ENCODE peak calls at places on chromosomes 2 and 18, in five cellular contexts. One of them, this sample, is unnamed.
A peak's percentile ranks its signal among the peaks of the same experiment; 100 is the strongest.

GRCh38 chr2:151886235-151886634 is 58.0 kb upstream of the ARL5A start:
- DNase-seq in transverse colon: no peak
- DNase-seq in PC-9: peak; percentile 88
- DNase-seq in heart left ventricle: no peak
- DNase-seq in left lung: no peak
- DNase-seq in this sample: no peak

GRCh38 chr18:8750954-8751415 is 45.6 kb downstream of the MTCL1 start:
- DNase-seq in transverse colon: peak; percentile 35
- DNase-seq in PC-9: no peak
- DNase-seq in heart left ventricle: no peak
- DNase-seq in left lung: no peak
- DNase-seq in this sample: no peak

GRCh38 chr2:85135066-85135914 is 2.1 kb downstream of the TCF7L1 start:
- DNase-seq in transverse colon: no peak
- DNase-seq in PC-9: no peak
- DNase-seq in heart left ventricle: no peak
- DNase-seq in left lung: no peak
- DNase-seq in this sample: no peak

GRCh38 chr2:31217465-31218200 is at the start of gene CAPN14:
- DNase-seq in transverse colon: no peak
- DNase-seq in PC-9: no peak
- DNase-seq in heart left ventricle: no peak
- DNase-seq in left lung: no peak
- DNase-seq in this sample: no peak

GRCh38 chr2:10022886-10023662 is 20.3 kb upstream of the KLF11 start:
- DNase-seq in transverse colon: no peak
- DNase-seq in PC-9: no peak
- DNase-seq in heart left ventricle: peak; percentile 23
- DNase-seq in left lung: no peak
- DNase-seq in this sample: no peak

GRCh38 chr2:137888845-137889244 is 75.4 kb upstream of the HNMT start:
- DNase-seq in transverse colon: peak; percentile 29
- DNase-seq in PC-9: peak; percentile 35
- DNase-seq in heart left ventricle: no peak
- DNase-seq in left lung: peak; percentile 39
- DNase-seq in this sample: no peak

GRCh38 chr2:106277426-106277825 is 83.3 kb upstream of the UXS1 start:
- DNase-seq in transverse colon: no peak
- DNase-seq in PC-9: no peak
- DNase-seq in heart left ventricle: no peak
- DNase-seq in left lung: no peak
- DNase-seq in this sample: no peak

GRCh38 chr2:172087780-172088244 is 2.5 kb downstream of the DLX1 start:
- DNase-seq in transverse colon: no peak
- DNase-seq in PC-9: no peak
- DNase-seq in heart left ventricle: no peak
- DNase-seq in left lung: no peak
- DNase-seq in this sample: no peak

GRCh38 chr2:63582873-63583272 is 5.4 kb downstream of the WDPCP start:
- DNase-seq in transverse colon: no peak
- DNase-seq in PC-9: no peak
- DNase-seq in heart left ventricle: no peak
- DNase-seq in left lung: no peak
- DNase-seq in this sample: no peak

GRCh38 chr18:11852048-11852341 is 782 bp downstream of the CHMP1B start:
- DNase-seq in transverse colon: no peak
- DNase-seq in PC-9: no peak
- DNase-seq in heart left ventricle: no peak
- DNase-seq in left lung: peak; percentile 55
- DNase-seq in this sample: no peak

GRCh38 chr18:31619291-31619690 is 27.6 kb downstream of the TTR start:
- DNase-seq in transverse colon: no peak
- DNase-seq in PC-9: no peak
- DNase-seq in heart left ventricle: no peak
- DNase-seq in left lung: no peak
- DNase-seq in this sample: no peak

GRCh38 chr2:54898451-54899226 is 151.6 kb downstream of the RTN4 start:
- DNase-seq in transverse colon: no peak
- DNase-seq in PC-9: no peak
- DNase-seq in heart left ventricle: no peak
- DNase-seq in left lung: no peak
- DNase-seq in this sample: no peak

GRCh38 chr2:115190459-115190858 is 748.0 kb downstream of the DPP10 start:
- DNase-seq in transverse colon: no peak
- DNase-seq in PC-9: no peak
- DNase-seq in heart left ventricle: no peak
- DNase-seq in left lung: no peak
- DNase-seq in this sample: no peak

GRCh38 chr2:43228341-43228751 is 1.9 kb upstream of the ZFP36L2 start:
- DNase-seq in transverse colon: no peak
- DNase-seq in PC-9: no peak
- DNase-seq in heart left ventricle: no peak
- DNase-seq in left lung: no peak
- DNase-seq in this sample: no peak

GRCh38 chr2:74567862-74568261 is 13.3 kb downstream of the DOK1 start:
- DNase-seq in transverse colon: no peak
- DNase-seq in PC-9: peak; percentile 82
- DNase-seq in heart left ventricle: no peak
- DNase-seq in left lung: no peak
- DNase-seq in this sample: no peak

GRCh38 chr18:33839452-33840225 is 261.6 kb downstream of the ASXL3 start:
- DNase-seq in transverse colon: peak; percentile 44
- DNase-seq in PC-9: no peak
- DNase-seq in heart left ventricle: no peak
- DNase-seq in left lung: no peak
- DNase-seq in this sample: no peak

GRCh38 chr2:7358865-7359264 is 441.7 kb downstream of the RNF144A start:
- DNase-seq in transverse colon: no peak
- DNase-seq in PC-9: no peak
- DNase-seq in heart left ventricle: no peak
- DNase-seq in left lung: no peak
- DNase-seq in this sample: no peak

GRCh38 chr2:119494163-119494790 is 30.0 kb downstream of the SCTR start:
- DNase-seq in transverse colon: no peak
- DNase-seq in PC-9: no peak
- DNase-seq in heart left ventricle: no peak
- DNase-seq in left lung: no peak
- DNase-seq in this sample: no peak

GRCh38 chr18:49910986-49911385 is 97.7 kb upstream of the ACAA2 start:
- DNase-seq in transverse colon: no peak
- DNase-seq in PC-9: no peak
- DNase-seq in heart left ventricle: no peak
- DNase-seq in left lung: no peak
- DNase-seq in this sample: no peak

GRCh38 chr2:197229509-197230458 is 80.8 kb downstream of the ANKRD44 start:
- DNase-seq in transverse colon: no peak
- DNase-seq in PC-9: no peak
- DNase-seq in heart left ventricle: no peak
- DNase-seq in left lung: no peak
- DNase-seq in this sample: no peak

GRCh38 chr2:26246818-26247217 is 2.1 kb downstream of the HADHB start:
- DNase-seq in transverse colon: no peak
- DNase-seq in PC-9: no peak
- DNase-seq in heart left ventricle: peak; percentile 70
- DNase-seq in left lung: no peak
- DNase-seq in this sample: no peak

GRCh38 chr2:113827426-113827825 is 62.5 kb upstream of the ACTR3 start:
- DNase-seq in transverse colon: no peak
- DNase-seq in PC-9: no peak
- DNase-seq in heart left ventricle: no peak
- DNase-seq in left lung: no peak
- DNase-seq in this sample: no peak

GRCh38 chr2:215272918-215273317 is 38.9 kb upstream of the ATIC start:
- DNase-seq in transverse colon: no peak
- DNase-seq in PC-9: no peak
- DNase-seq in heart left ventricle: no peak
- DNase-seq in left lung: no peak
- DNase-seq in this sample: no peak

GRCh38 chr2:95024306-95024880 is 1.1 kb upstream of the MAL start:
- DNase-seq in transverse colon: no peak
- DNase-seq in PC-9: no peak
- DNase-seq in heart left ventricle: no peak
- DNase-seq in left lung: no peak
- DNase-seq in this sample: no peak

GRCh38 chr2:105376789-105377231 is 22.0 kb downstream of the FHL2 start:
- DNase-seq in transverse colon: no peak
- DNase-seq in PC-9: no peak
- DNase-seq in heart left ventricle: no peak
- DNase-seq in left lung: no peak
- DNase-seq in this sample: no peak

GRCh38 chr2:171334171-171334570 is 99.6 kb downstream of the METTL8 start:
- DNase-seq in transverse colon: no peak
- DNase-seq in PC-9: no peak
- DNase-seq in heart left ventricle: no peak
- DNase-seq in left lung: no peak
- DNase-seq in this sample: no peak

GRCh38 chr2:238716585-238716984 is 131.3 kb upstream of the TWIST2 start:
- DNase-seq in transverse colon: no peak
- DNase-seq in PC-9: no peak
- DNase-seq in heart left ventricle: no peak
- DNase-seq in left lung: no peak
- DNase-seq in this sample: no peak

GRCh38 chr18:47204908-47205522 is 28.9 kb upstream of the IER3IP1 start:
- DNase-seq in transverse colon: peak; percentile 21
- DNase-seq in PC-9: no peak
- DNase-seq in heart left ventricle: no peak
- DNase-seq in left lung: no peak
- DNase-seq in this sample: no peak

GRCh38 chr18:80245781-80246655 is 1.3 kb downstream of the PARD6G start:
- DNase-seq in transverse colon: no peak
- DNase-seq in PC-9: no peak
- DNase-seq in heart left ventricle: no peak
- DNase-seq in left lung: no peak
- DNase-seq in this sample: no peak

GRCh38 chr18:68854786-68855391 is 57.0 kb downstream of the CCDC102B start:
- DNase-seq in transverse colon: no peak
- DNase-seq in PC-9: no peak
- DNase-seq in heart left ventricle: no peak
- DNase-seq in left lung: no peak
- DNase-seq in this sample: no peak

GRCh38 chr2:84495539-84496146 is 20.7 kb upstream of the DNAH6 start:
- DNase-seq in transverse colon: no peak
- DNase-seq in PC-9: no peak
- DNase-seq in heart left ventricle: no peak
- DNase-seq in left lung: no peak
- DNase-seq in this sample: no peak

GRCh38 chr18:32086866-32087265 is 4.8 kb upstream of the RNF138 start:
- DNase-seq in transverse colon: no peak
- DNase-seq in PC-9: no peak
- DNase-seq in heart left ventricle: no peak
- DNase-seq in left lung: no peak
- DNase-seq in this sample: no peak

GRCh38 chr18:55633032-55633431 is 45.0 kb upstream of the TCF4 start:
- DNase-seq in transverse colon: no peak
- DNase-seq in PC-9: peak; percentile 38
- DNase-seq in heart left ventricle: no peak
- DNase-seq in left lung: no peak
- DNase-seq in this sample: no peak

GRCh38 chr2:85631316-85631715 is 15.3 kb downstream of the USP39 start:
- DNase-seq in transverse colon: no peak
- DNase-seq in PC-9: no peak
- DNase-seq in heart left ventricle: no peak
- DNase-seq in left lung: no peak
- DNase-seq in this sample: no peak

DNA sequence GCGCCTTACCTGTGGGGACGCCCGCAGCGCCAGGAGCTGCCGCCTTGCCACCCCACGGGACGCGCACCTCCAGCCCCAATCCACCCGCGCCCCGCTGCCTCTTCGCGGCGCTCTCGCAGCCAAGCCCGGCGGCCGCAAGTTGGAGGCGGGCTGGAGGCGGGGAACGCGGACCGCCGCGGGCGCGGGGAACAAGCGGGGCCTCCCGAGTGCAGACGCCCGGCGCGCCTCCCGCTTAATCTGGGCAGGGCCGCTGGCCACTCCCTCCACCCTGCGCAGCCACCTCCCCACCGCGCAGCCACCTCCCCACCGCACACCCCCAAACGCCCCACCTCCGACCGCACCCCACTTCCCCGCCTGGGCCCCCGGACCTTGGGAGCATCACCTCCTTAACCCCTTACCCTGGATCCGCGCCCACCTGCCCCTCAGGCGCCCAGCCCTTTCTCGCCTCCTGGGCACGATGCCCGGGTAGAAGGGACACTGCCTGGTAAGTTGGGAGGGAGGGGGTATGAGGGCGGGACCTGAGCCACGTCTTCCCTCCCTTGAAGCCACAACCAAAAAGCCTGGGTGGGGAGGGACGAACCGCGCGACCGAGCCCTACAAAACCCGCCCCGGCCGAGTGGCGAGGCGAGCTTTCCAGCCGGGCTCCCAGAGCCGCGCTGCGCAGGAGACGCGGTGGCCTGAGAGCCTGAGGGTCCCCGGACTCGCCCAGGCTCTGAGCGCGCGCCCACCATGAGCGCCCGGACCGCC is at the start of the genes COL4A3 and COL4A4:
- DNase-seq in transverse colon: peak; percentile 60
- DNase-seq in PC-9: no peak
- DNase-seq in heart left ventricle: peak; percentile 58
- DNase-seq in left lung: peak; percentile 73
- DNase-seq in this sample: peak; percentile 74
- H3K27ac ChIP-seq in transverse colon: peak within 1 kb of the TSS; percentile 79
- H3K27ac ChIP-seq in PC-9: no peak within 1 kb of the TSS
- H3K27ac ChIP-seq in heart left ventricle: peak within 1 kb of the TSS; percentile 88
- H3K27ac ChIP-seq in left lung: peak within 1 kb of the TSS; percentile 67
- H3K27ac ChIP-seq in this sample: peak within 1 kb of the TSS; percentile 38

GRCh38 chr2:120916446-120916845 is 180.8 kb downstream of the GLI2 start:
- DNase-seq in transverse colon: no peak
- DNase-seq in PC-9: no peak
- DNase-seq in heart left ventricle: no peak
- DNase-seq in left lung: no peak
- DNase-seq in this sample: no peak
- H3K27ac ChIP-seq in transverse colon: no peak overlapping the region
- H3K27ac ChIP-seq in PC-9: no peak overlapping the region
- H3K27ac ChIP-seq in heart left ventricle: no peak overlapping the region
- H3K27ac ChIP-seq in left lung: no peak overlapping the region
- H3K27ac ChIP-seq in this sample: no peak overlapping the region

DNA sequence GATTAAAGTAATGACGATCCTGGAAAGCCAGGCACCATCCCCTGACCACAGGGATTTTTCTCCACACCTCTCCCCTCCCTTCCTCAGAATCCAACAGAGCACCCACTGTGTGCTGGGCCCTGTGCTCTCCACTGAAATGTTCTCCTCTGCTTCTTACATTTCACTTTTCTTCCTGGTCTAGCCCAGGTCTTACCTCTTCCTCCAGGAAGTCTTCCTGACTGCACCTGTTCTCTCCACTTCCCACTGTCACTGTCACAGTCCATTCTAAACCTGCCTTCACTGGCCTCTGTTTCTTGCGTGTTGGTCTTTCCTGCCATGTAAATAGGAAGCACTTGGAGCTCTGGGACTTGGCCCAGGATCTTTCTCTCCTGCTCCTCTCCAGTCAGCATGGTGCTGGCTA is 7.4 kb upstream of the NGEF start:
- DNase-seq in transverse colon: no peak
- DNase-seq in PC-9: no peak
- DNase-seq in heart left ventricle: no peak
- DNase-seq in left lung: no peak
- DNase-seq in this sample: no peak
- H3K27ac ChIP-seq in transverse colon: no peak overlapping the region
- H3K27ac ChIP-seq in PC-9: no peak overlapping the region
- H3K27ac ChIP-seq in heart left ventricle: no peak overlapping the region
- H3K27ac ChIP-seq in left lung: no peak overlapping the region
- H3K27ac ChIP-seq in this sample: no peak overlapping the region

GRCh38 chr2:112542974-112543760 is 902 bp downstream of the POLR1B start:
- DNase-seq in transverse colon: no peak
- DNase-seq in PC-9: no peak
- DNase-seq in heart left ventricle: no peak
- DNase-seq in left lung: no peak
- DNase-seq in this sample: no peak
- H3K27ac ChIP-seq in transverse colon: no peak overlapping the region
- H3K27ac ChIP-seq in PC-9: peak overlapping the region; percentile 75
- H3K27ac ChIP-seq in heart left ventricle: no peak overlapping the region
- H3K27ac ChIP-seq in left lung: no peak overlapping the region
- H3K27ac ChIP-seq in this sample: no peak overlapping the region

This sample was measured in Peyer's patch.